ENCODE peak calls at places on chromosomes 1 and 21, in eight cellular contexts. B is IMR-90, U is OCI-LY7, H is fibroblast of lung, S is AG09309, N is A549, K is pancreas, Q is BE2C. G is an unnamed sample.

GRCh38 chr1:184418955-184419733 is 32.3 kb downstream of the C1orf21 start:
- DNase-seq in B (peak), Q (no peak), S (no peak), K (no peak), H (no peak), N (no peak), U (no peak), G (no peak)

GRCh38 chr1:202240956-202241355 is 47.4 kb downstream of the LGR6 start:
- DNase-seq in N (no peak), Q (no peak), S (no peak), K (peak), U (no peak), H (no peak), B (no peak), G (no peak)

GRCh38 chr21:45105906-45106485 is 31.6 kb downstream of the ADARB1 start:
- DNase-seq in S (no peak), H (no peak), N (no peak), U (no peak), K (no peak), B (no peak), Q (no peak), G (no peak)

GRCh38 chr1:21876267-21876666 is 60.8 kb downstream of the HSPG2 start:
- DNase-seq in B (no peak), H (no peak), Q (no peak), N (no peak), S (no peak), K (no peak), U (no peak), G (no peak)

GRCh38 chr1:118739421-118739930 is 248.7 kb downstream of the TBX15 start:
- DNase-seq in Q (no peak), B (no peak), N (no peak), S (no peak), K (no peak), U (no peak), H (no peak), G (peak)

GRCh38 chr1:116076831-116077230 is 34.4 kb upstream of the MAB21L3 start:
- DNase-seq in B (no peak), U (no peak), Q (no peak), N (no peak), S (no peak), K (no peak), H (no peak), G (no peak)

GRCh38 chr1:9687120-9687875 is 35.8 kb downstream of the PIK3CD start:
- DNase-seq in N (peak), S (no peak), K (peak), H (peak), U (peak), B (peak), Q (peak), G (no peak)

GRCh38 chr1:39657923-39658485 is 13.9 kb downstream of the NT5C1A start:
- DNase-seq in S (no peak), Q (peak), B (peak), N (peak), H (peak), U (peak), K (peak), G (peak)

GRCh38 chr1:200053639-200054038 is 26.1 kb downstream of the NR5A2 start:
- DNase-seq in U (no peak), Q (no peak), K (no peak), H (no peak), S (no peak), N (no peak), B (peak), G (no peak)

GRCh38 chr1:160578694-160579191 is 553 bp downstream of the CD84 start:
- DNase-seq in K (no peak), H (no peak), N (no peak), Q (no peak), S (no peak), U (no peak), B (no peak), G (no peak)

GRCh38 chr1:227776277-227776676 is 39.2 kb upstream of the PRSS38 start:
- DNase-seq in B (peak), N (no peak), K (no peak), H (peak), U (no peak), S (no peak), Q (no peak), G (peak)

GRCh38 chr21:46255166-46255565 is 26.6 kb upstream of the LSS start:
- DNase-seq in B (no peak), K (no peak), Q (no peak), H (no peak), U (no peak), S (no peak), N (no peak), G (no peak)

GRCh38 chr1:64080947-64081562 is 122.4 kb upstream of the UBE2U start:
- DNase-seq in Q (no peak), K (no peak), U (no peak), N (peak), H (no peak), B (peak), S (no peak), G (no peak)

GRCh38 chr1:95168638-95169411 is 51.7 kb downstream of the TLCD4 start:
- DNase-seq in B (no peak), H (no peak), S (no peak), N (peak), K (no peak), U (no peak), Q (no peak), G (no peak)

GRCh38 chr1:43468403-43468802 is 14.7 kb upstream of the HYI start:
- DNase-seq in K (no peak), Q (no peak), B (no peak), S (no peak), U (no peak), N (no peak), H (no peak), G (no peak)

GRCh38 chr1:186806477-186806876 is 22.3 kb upstream of the PLA2G4A start:
- DNase-seq in N (peak), Q (peak), K (no peak), U (no peak), H (peak), B (peak), S (no peak), G (no peak)

GRCh38 chr1:31984419-31985347 is 29.0 kb upstream of the KHDRBS1 start:
- DNase-seq in H (peak), U (peak), Q (no peak), K (no peak), B (peak), N (no peak), S (no peak), G (no peak)

GRCh38 chr1:87684786-87685185 is 356.1 kb downstream of the LMO4 start:
- DNase-seq in S (no peak), K (no peak), Q (no peak), U (no peak), H (peak), N (no peak), B (peak), G (peak)
- TF ChIP-seq CTCF in S (no peak), K (no peak), Q (no peak), U (no peak), H (no peak), N (no peak), B (no peak), G (no peak)

GRCh38 chr1:34787461-34788420 is 5.1 kb upstream of the GJA4 start:
- DNase-seq in S (no peak), U (peak), H (no peak), N (no peak), K (no peak), B (peak), Q (no peak), G (no peak)
- TF ChIP-seq CTCF in S (peak), U (peak), H (no peak), N (no peak), K (no peak), B (peak), Q (peak), G (no peak)

GRCh38 chr1:157862114-157863070 is 20.8 kb upstream of the CD5L start:
- DNase-seq in H (no peak), Q (no peak), K (no peak), N (no peak), S (no peak), U (peak), B (no peak), G (no peak)
- TF ChIP-seq CTCF in H (no peak), Q (no peak), K (no peak), N (no peak), S (no peak), U (peak), B (no peak), G (no peak)

GRCh38 chr1:66354311-66354922 is 179.5 kb upstream of the SGIP1 start:
- DNase-seq in H (peak), Q (no peak), U (no peak), N (no peak), S (no peak), K (no peak), B (peak), G (peak)
- TF ChIP-seq CTCF in H (no peak), Q (no peak), U (no peak), N (no peak), S (no peak), K (no peak), B (no peak), G (no peak)

GRCh38 chr1:218931331-218931730 is 242.3 kb upstream of the LYPLAL1 start:
- DNase-seq in Q (no peak), H (no peak), B (no peak), K (no peak), U (no peak), S (no peak), N (peak), G (no peak)

GRCh38 chr1:218933526-218933925 is 240.2 kb upstream of the LYPLAL1 start:
- DNase-seq in U (no peak), K (no peak), N (no peak), Q (no peak), B (peak), S (no peak), H (peak), G (no peak)

GRCh38 chr1:218930472-218930871 is 243.2 kb upstream of the LYPLAL1 start:
- DNase-seq in B (no peak), S (no peak), U (no peak), H (no peak), K (no peak), N (no peak), Q (no peak), G (no peak)

GRCh38 chr1:218930000-218930399 is 243.7 kb upstream of the LYPLAL1 start:
- DNase-seq in B (no peak), Q (no peak), U (no peak), N (no peak), K (no peak), S (no peak), H (no peak), G (no peak)

GRCh38 chr1:218930879-218931278 is 242.8 kb upstream of the LYPLAL1 start:
- DNase-seq in U (no peak), S (peak), Q (no peak), B (peak), K (no peak), N (peak), H (peak), G (peak)
- TF ChIP-seq CTCF in U (no peak), S (no peak), Q (no peak), B (no peak), K (no peak), N (no peak), H (no peak), G (no peak)